ENCODE peak calls at places on chromosomes 11 and 22, in six cellular contexts. One of them, this sample, is unnamed.

GRCh38 chr11:128522943-128523518 is 64.3 kb downstream of the ETS1 start:
- DNase-seq in A549: no peak
- DNase-seq in body of pancreas: no peak
- DNase-seq in fibroblast of lung: no peak
- DNase-seq in H9: no peak
- DNase-seq in effector memory CD4-positive, alpha-beta T cell: peak; percentile 61
- DNase-seq in this sample: peak; percentile 55

GRCh38 chr22:20560716-20561115 is 53.3 kb downstream of the MED15 start:
- DNase-seq in A549: no peak
- DNase-seq in body of pancreas: no peak
- DNase-seq in fibroblast of lung: no peak
- DNase-seq in H9: no peak
- DNase-seq in effector memory CD4-positive, alpha-beta T cell: no peak
- DNase-seq in this sample: no peak

GRCh38 chr11:61270354-61271070 is 24.6 kb downstream of the VWCE start:
- DNase-seq in A549: no peak
- DNase-seq in body of pancreas: no peak
- DNase-seq in fibroblast of lung: peak; percentile 47
- DNase-seq in H9: no peak
- DNase-seq in effector memory CD4-positive, alpha-beta T cell: no peak
- DNase-seq in this sample: no peak

GRCh38 chr11:117456027-117456720 is 128.5 kb downstream of the CEP164 start:
- DNase-seq in A549: no peak
- DNase-seq in body of pancreas: no peak
- DNase-seq in fibroblast of lung: no peak
- DNase-seq in H9: no peak
- DNase-seq in effector memory CD4-positive, alpha-beta T cell: no peak
- DNase-seq in this sample: no peak

GRCh38 chr22:41382098-41382578 is 396 bp downstream of the TEF start:
- DNase-seq in A549: peak; percentile 53
- DNase-seq in body of pancreas: peak; percentile 67
- DNase-seq in fibroblast of lung: peak; percentile 54
- DNase-seq in H9: no peak
- DNase-seq in effector memory CD4-positive, alpha-beta T cell: peak; percentile 62
- DNase-seq in this sample: peak; percentile 75

GRCh38 chr22:38028344-38029130 is 28.7 kb upstream of the PICK1 start:
- DNase-seq in A549: no peak
- DNase-seq in body of pancreas: no peak
- DNase-seq in fibroblast of lung: no peak
- DNase-seq in H9: no peak
- DNase-seq in effector memory CD4-positive, alpha-beta T cell: no peak
- DNase-seq in this sample: no peak

GRCh38 chr11:117044287-117045035 is 53.8 kb downstream of the SIK3 start:
- DNase-seq in A549: no peak
- DNase-seq in body of pancreas: no peak
- DNase-seq in fibroblast of lung: no peak
- DNase-seq in H9: no peak
- DNase-seq in effector memory CD4-positive, alpha-beta T cell: no peak
- DNase-seq in this sample: no peak

GRCh38 chr11:102318469-102318868 is 1.2 kb downstream of the BIRC3 start:
- DNase-seq in A549: peak; percentile 50
- DNase-seq in body of pancreas: no peak
- DNase-seq in fibroblast of lung: no peak
- DNase-seq in H9: no peak
- DNase-seq in effector memory CD4-positive, alpha-beta T cell: peak; percentile 55
- DNase-seq in this sample: no peak

GRCh38 chr11:18668131-18668530 is 30.4 kb upstream of the TMEM86A start:
- DNase-seq in A549: no peak
- DNase-seq in body of pancreas: no peak
- DNase-seq in fibroblast of lung: no peak
- DNase-seq in H9: no peak
- DNase-seq in effector memory CD4-positive, alpha-beta T cell: no peak
- DNase-seq in this sample: no peak

GRCh38 chr22:44839721-44840120 is 87.3 kb downstream of the ARHGAP8 start:
- DNase-seq in A549: no peak
- DNase-seq in body of pancreas: no peak
- DNase-seq in fibroblast of lung: no peak
- DNase-seq in H9: no peak
- DNase-seq in effector memory CD4-positive, alpha-beta T cell: no peak
- DNase-seq in this sample: no peak

GRCh38 chr22:44838316-44839016 is 86.1 kb downstream of the ARHGAP8 start:
- DNase-seq in A549: no peak
- DNase-seq in body of pancreas: no peak
- DNase-seq in fibroblast of lung: no peak
- DNase-seq in H9: no peak
- DNase-seq in effector memory CD4-positive, alpha-beta T cell: no peak
- DNase-seq in this sample: no peak

GRCh38 chr22:44839061-44839460 is 86.7 kb downstream of the ARHGAP8 start:
- DNase-seq in A549: no peak
- DNase-seq in body of pancreas: no peak
- DNase-seq in fibroblast of lung: no peak
- DNase-seq in H9: no peak
- DNase-seq in effector memory CD4-positive, alpha-beta T cell: no peak
- DNase-seq in this sample: no peak

GRCh38 chr22:44842417-44842816 is 90.0 kb downstream of the ARHGAP8 start:
- DNase-seq in A549: no peak
- DNase-seq in body of pancreas: no peak
- DNase-seq in fibroblast of lung: no peak
- DNase-seq in H9: no peak
- DNase-seq in effector memory CD4-positive, alpha-beta T cell: no peak
- DNase-seq in this sample: no peak

GRCh38 chr22:44840611-44841322 is 88.4 kb downstream of the ARHGAP8 start:
- DNase-seq in A549: no peak
- DNase-seq in body of pancreas: no peak
- DNase-seq in fibroblast of lung: no peak
- DNase-seq in H9: no peak
- DNase-seq in effector memory CD4-positive, alpha-beta T cell: no peak
- DNase-seq in this sample: no peak
- H3K27ac ChIP-seq in A549: no peak overlapping the region
- H3K27ac ChIP-seq in body of pancreas: no peak overlapping the region
- H3K27ac ChIP-seq in fibroblast of lung: no peak overlapping the region
- H3K27ac ChIP-seq in H9: no peak overlapping the region
- H3K27ac ChIP-seq in effector memory CD4-positive, alpha-beta T cell: no peak overlapping the region
- H3K27ac ChIP-seq in this sample: no peak overlapping the region

DNA sequence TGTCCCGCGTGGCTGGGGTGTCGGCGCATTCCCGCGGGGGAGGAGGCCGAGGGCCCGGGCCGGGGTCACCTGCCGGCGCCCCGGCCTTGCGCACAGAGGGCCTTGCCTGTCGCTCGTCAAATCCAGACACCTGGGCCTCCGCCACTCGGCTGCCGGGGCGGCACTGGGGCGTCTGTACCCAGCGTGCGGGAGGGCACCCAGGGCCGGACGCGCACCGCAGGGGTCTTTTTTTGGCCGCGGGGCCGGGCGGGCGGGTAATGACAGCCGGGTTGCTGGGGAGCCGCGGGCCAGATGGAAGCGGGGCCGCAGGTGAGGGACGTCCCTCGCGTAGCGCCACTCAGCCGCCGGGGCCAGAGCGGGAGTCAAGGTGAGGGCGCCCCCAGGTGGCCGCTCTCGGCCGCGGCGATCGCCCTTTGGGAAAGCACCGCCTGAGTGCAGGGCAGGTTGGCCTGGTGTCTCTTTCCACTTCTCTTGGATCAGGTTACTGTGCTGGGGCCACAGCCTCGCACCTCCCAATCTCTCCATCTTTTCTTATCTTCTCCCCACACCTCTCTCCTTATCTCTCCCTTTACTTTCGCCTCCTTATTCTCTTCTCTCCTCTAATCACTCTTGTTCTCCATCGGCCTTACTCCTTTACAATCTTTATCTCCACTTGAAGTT is 3.5 kb downstream of the PHLDB1 start:
- DNase-seq in A549: peak; percentile 29
- DNase-seq in body of pancreas: peak; percentile 87
- DNase-seq in fibroblast of lung: peak; percentile 65
- DNase-seq in H9: peak; percentile 95
- DNase-seq in effector memory CD4-positive, alpha-beta T cell: peak; percentile 76
- DNase-seq in this sample: peak; percentile 64
- H3K27ac ChIP-seq in A549: peak overlapping the region; percentile 66
- H3K27ac ChIP-seq in body of pancreas: peak overlapping the region; percentile 74
- H3K27ac ChIP-seq in fibroblast of lung: peak overlapping the region; percentile 98
- H3K27ac ChIP-seq in H9: no peak overlapping the region
- H3K27ac ChIP-seq in effector memory CD4-positive, alpha-beta T cell: peak overlapping the region; percentile 44
- H3K27ac ChIP-seq in this sample: no peak overlapping the region

DNA sequence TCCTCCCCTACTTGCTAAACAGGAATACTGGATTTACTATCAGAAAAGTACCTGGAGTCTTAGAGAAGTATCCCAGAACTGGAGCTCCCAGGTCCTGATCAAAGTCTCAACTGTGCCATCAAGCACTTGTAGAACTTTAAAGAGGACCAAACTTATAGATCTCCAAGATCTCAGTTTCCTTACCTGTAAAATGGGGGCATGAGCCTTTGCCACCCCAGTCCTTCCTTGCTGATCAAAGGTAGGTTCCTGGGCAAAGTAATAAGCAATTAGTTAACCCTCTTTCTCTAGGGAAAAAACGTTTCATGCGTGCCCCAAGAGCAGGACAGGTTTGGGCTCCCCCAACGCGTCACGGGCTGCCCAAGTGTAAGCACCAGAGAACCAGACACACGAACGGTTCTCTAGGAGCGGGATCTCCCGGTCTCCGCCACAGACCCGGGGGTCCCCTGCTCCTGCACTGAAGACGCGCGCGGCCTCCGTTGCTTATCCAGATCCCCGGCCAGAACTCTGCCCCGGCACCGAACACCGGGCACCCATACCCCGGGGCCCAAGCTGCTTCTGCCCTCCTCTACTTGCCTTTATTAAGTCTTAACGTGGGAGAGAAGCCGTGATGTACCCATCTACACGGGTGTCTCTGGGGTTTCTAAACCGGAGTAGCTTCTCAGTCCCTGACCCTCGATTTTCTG is 505 bp downstream of the ZNF214 start:
- DNase-seq in A549: no peak
- DNase-seq in body of pancreas: peak; percentile 19
- DNase-seq in fibroblast of lung: no peak
- DNase-seq in H9: peak; percentile 38
- DNase-seq in effector memory CD4-positive, alpha-beta T cell: no peak
- DNase-seq in this sample: no peak
- H3K27ac ChIP-seq in A549: peak overlapping the region; percentile 84
- H3K27ac ChIP-seq in body of pancreas: peak overlapping the region; percentile 67
- H3K27ac ChIP-seq in fibroblast of lung: peak overlapping the region; percentile 85
- H3K27ac ChIP-seq in H9: no peak overlapping the region
- H3K27ac ChIP-seq in effector memory CD4-positive, alpha-beta T cell: no peak overlapping the region
- H3K27ac ChIP-seq in this sample: no peak overlapping the region

DNA sequence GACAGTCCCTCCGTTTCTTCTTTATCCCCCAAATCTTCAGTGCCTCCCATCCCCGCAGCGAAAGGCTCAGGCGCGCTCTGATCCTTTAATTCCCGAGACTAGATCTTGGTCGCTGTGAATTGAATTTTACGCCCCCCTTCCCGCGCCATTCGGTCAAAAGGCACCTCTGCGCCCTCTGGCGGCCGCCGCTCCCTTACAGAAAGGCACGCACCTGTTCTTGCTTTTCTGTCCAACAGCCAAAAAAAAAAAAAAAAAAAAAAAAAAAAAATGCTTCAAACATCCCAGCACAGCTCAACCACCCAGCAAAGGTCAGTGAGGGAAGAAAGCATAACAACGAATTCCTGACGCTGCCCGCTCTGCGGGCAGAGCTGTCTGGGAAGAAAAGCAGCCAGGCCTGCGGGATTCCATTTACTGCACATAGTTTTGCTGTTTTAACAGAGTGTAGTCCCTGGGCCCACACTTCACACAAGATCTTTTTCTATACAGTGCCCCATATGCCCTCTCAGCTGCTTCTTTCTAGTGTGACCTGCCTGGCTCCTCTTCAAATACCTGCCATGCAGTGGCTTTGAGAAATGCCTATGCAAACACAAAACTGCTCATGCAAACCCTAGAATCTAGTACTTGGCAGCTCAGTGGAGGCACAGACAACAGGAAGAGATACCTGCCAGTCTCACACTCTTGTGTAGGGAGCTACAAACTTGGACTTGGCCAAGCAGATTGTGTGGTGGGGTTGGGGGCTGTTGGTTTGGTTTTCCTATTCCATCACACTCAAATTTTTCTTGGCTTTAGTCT is 1.3 kb upstream of the ESAM start:
- DNase-seq in A549: no peak
- DNase-seq in body of pancreas: peak; percentile 88
- DNase-seq in fibroblast of lung: peak; percentile 66
- DNase-seq in H9: peak; percentile 84
- DNase-seq in effector memory CD4-positive, alpha-beta T cell: peak; percentile 64
- DNase-seq in this sample: peak; percentile 62
- H3K27ac ChIP-seq in A549: peak overlapping the region; percentile 88
- H3K27ac ChIP-seq in body of pancreas: peak overlapping the region; percentile 56
- H3K27ac ChIP-seq in fibroblast of lung: no peak overlapping the region
- H3K27ac ChIP-seq in H9: no peak overlapping the region
- H3K27ac ChIP-seq in effector memory CD4-positive, alpha-beta T cell: no peak overlapping the region
- H3K27ac ChIP-seq in this sample: no peak overlapping the region

GRCh38 chr11:92838655-92839334 is 130.7 kb upstream of the MTNR1B start:
- DNase-seq in A549: no peak
- DNase-seq in body of pancreas: no peak
- DNase-seq in fibroblast of lung: peak; percentile 38
- DNase-seq in H9: peak; percentile 64
- DNase-seq in effector memory CD4-positive, alpha-beta T cell: no peak
- DNase-seq in this sample: no peak

GRCh38 chr11:92839450-92839849 is 130.0 kb upstream of the MTNR1B start:
- DNase-seq in A549: no peak
- DNase-seq in body of pancreas: no peak
- DNase-seq in fibroblast of lung: no peak
- DNase-seq in H9: no peak
- DNase-seq in effector memory CD4-positive, alpha-beta T cell: no peak
- DNase-seq in this sample: no peak

GRCh38 chr11:92841719-92842118 is 127.7 kb upstream of the MTNR1B start:
- DNase-seq in A549: no peak
- DNase-seq in body of pancreas: no peak
- DNase-seq in fibroblast of lung: no peak
- DNase-seq in H9: no peak
- DNase-seq in effector memory CD4-positive, alpha-beta T cell: no peak
- DNase-seq in this sample: no peak

GRCh38 chr11:92834296-92835020 is 135.0 kb upstream of the MTNR1B start:
- DNase-seq in A549: no peak
- DNase-seq in body of pancreas: no peak
- DNase-seq in fibroblast of lung: no peak
- DNase-seq in H9: no peak
- DNase-seq in effector memory CD4-positive, alpha-beta T cell: no peak
- DNase-seq in this sample: no peak

DNA sequence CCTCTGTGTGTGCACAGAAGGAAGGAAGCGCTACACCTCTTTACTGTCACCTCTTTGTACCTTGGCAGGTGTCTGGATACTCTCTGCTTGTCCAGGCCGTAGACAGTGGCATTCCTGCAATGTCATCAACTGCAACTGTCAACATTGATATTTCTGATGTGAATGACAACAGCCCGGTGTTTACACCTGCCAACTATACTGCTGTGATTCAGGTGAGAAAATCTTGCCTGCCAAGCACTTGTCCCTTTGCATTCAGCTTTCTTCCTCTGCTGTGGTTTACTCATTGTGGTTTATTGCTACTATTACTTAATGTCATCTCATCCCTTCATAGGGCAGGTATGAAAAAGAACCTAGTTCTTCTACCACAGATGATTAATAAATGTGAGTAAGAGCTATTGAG is 131.9 kb upstream of the MTNR1B start:
- DNase-seq in A549: no peak
- DNase-seq in body of pancreas: no peak
- DNase-seq in fibroblast of lung: no peak
- DNase-seq in H9: no peak
- DNase-seq in effector memory CD4-positive, alpha-beta T cell: no peak
- DNase-seq in this sample: no peak
- H3K27ac ChIP-seq in A549: no peak overlapping the region
- H3K27ac ChIP-seq in body of pancreas: no peak overlapping the region
- H3K27ac ChIP-seq in fibroblast of lung: no peak overlapping the region
- H3K27ac ChIP-seq in H9: no peak overlapping the region
- H3K27ac ChIP-seq in effector memory CD4-positive, alpha-beta T cell: no peak overlapping the region
- H3K27ac ChIP-seq in this sample: no peak overlapping the region

This sample was measured in DND-41.